ENCODE peak calls at places on chromosomes 13 and 19, in six cellular contexts. M is thyroid gland; G is testis; O is CD4-positive, alpha-beta T cell; D is adrenal gland; Y is colonic mucosa. Z is an unnamed sample.

GRCh38 chr13:65613004-65613403 is 1617.1 kb downstream of the PCDH9 start:
- DNase-seq in M (no peak), G (no peak), O (no peak), D (no peak), Y (no peak), Z (peak; percentile 12)

GRCh38 chr13:98970293-98970692 is 7.6 kb downstream of the DOCK9 start:
- DNase-seq in M (peak; percentile 80), G (no peak), O (no peak), D (no peak), Y (no peak), Z (no peak)

GRCh38 chr19:8361921-8362793 is 1.8 kb upstream of the ANGPTL4 start:
- DNase-seq in M (peak; percentile 99), G (peak; percentile 86), O (no peak), D (peak; percentile 99), Y (peak; percentile 93), Z (no peak)

GRCh38 chr13:107585466-107585865 is 629.9 kb downstream of the LIG4 start:
- DNase-seq in M (no peak), G (no peak), O (no peak), D (no peak), Y (no peak), Z (no peak)

GRCh38 chr13:36839981-36840380 is 21.0 kb downstream of the RFXAP start:
- DNase-seq in M (no peak), G (no peak), O (no peak), D (no peak), Y (no peak), Z (no peak)

GRCh38 chr13:112444001-112444311 is 67.8 kb downstream of the SPACA7 start:
- DNase-seq in M (peak; percentile 68), G (peak; percentile 77), O (peak; percentile 4), D (peak; percentile 73), Y (peak; percentile 68), Z (peak; percentile 25)

GRCh38 chr19:29247912-29248311 is 35.0 kb upstream of the UQCRFS1 start:
- DNase-seq in M (no peak), G (no peak), O (no peak), D (no peak), Y (no peak), Z (no peak)

GRCh38 chr13:95226932-95227718 is 74.1 kb downstream of the ABCC4 start:
- DNase-seq in M (no peak), G (no peak), O (no peak), D (no peak), Y (no peak), Z (no peak)

GRCh38 chr19:2542341-2543069 is 66.6 kb downstream of the GADD45B start:
- DNase-seq in M (no peak), G (no peak), O (no peak), D (peak; percentile 61), Y (no peak), Z (no peak)

GRCh38 chr13:99151516-99151915 is 49.1 kb upstream of the UBAC2 start:
- DNase-seq in M (no peak), G (no peak), O (no peak), D (peak; percentile 30), Y (no peak), Z (no peak)

GRCh38 chr13:69279213-69279612 is 828.4 kb upstream of the ATXN8OS start:
- DNase-seq in M (no peak), G (no peak), O (no peak), D (no peak), Y (no peak), Z (no peak)

GRCh38 chr19:56253737-56254136 is 18.8 kb upstream of the EDDM13 start:
- DNase-seq in M (no peak), G (no peak), O (no peak), D (no peak), Y (no peak), Z (peak; percentile 69)

GRCh38 chr19:15453091-15453498 is 3.3 kb upstream of the WIZ start:
- DNase-seq in M (no peak), G (no peak), O (no peak), D (peak; percentile 57), Y (no peak), Z (no peak)
- TF ChIP-seq CTCF in M (no peak), G (peak; percentile 18), O (no peak), D (peak; percentile 50), Y (no peak), Z (no peak)

DNA sequence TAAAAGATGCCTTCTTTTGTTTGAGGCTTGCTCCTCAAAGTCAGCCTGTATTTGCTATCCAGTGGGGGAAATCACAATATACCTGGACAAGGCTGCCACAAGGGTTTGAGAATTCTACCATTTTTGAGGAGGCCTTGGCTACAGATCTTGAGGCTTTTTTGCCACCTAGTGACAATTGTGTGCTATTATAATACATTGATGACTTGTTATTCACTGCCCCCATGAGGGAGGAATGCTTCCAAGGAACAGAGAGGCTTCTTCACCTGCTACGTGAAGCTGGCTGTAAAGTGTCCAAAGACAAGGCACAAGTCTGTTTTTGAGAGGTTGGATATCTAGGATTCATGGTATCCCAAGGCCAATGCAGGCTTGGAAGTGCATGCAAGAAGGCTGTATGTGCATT is 72.5 kb downstream of the ZNF708 start:
- DNase-seq in M (peak; percentile 21), G (peak; percentile 61), O (no peak), D (no peak), Y (no peak), Z (peak; percentile 43)
- TF ChIP-seq CTCF in M (peak; percentile 49), G (peak; percentile 48), O (no peak), D (peak; percentile 72), Y (no peak), Z (peak; percentile 56)

DNA sequence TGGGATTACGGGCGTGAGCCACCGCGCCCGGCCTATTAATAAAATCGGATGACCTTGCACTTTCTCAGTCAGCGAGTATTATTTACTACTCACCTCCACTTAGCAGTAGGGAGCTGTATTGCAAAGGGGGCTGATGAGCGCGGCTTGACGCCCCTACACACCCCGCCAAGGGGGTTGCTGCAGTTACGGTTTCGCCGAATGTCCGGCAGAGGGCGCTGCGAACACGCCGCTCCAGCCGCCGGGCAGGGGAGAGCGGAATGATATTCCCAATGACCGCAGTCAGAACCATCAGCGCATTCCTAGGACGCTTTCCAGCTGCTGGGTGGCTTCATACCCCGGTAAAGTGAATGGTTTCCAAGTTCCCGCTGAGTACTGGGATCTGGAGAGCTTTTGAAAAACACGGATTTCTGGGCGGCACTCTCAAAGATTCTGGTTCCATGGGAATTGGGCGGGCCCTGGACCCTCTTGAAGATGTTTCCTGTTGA is 30.0 kb upstream of the TPT1 start:
- DNase-seq in M (peak; percentile 67), G (peak; percentile 72), O (peak; percentile 44), D (peak; percentile 67), Y (peak; percentile 62), Z (peak; percentile 19)
- TF ChIP-seq CTCF in M (peak; percentile 93), G (peak; percentile 95), O (peak; percentile 98), D (peak; percentile 85), Y (peak; percentile 94), Z (peak; percentile 85)

GRCh38 chr19:37914908-37915307 is 7.9 kb downstream of the SIPA1L3 start:
- DNase-seq in M (no peak), G (no peak), O (no peak), D (no peak), Y (no peak), Z (peak; percentile 88)
- TF ChIP-seq CTCF in M (no peak), G (no peak), O (no peak), D (no peak), Y (no peak), Z (no peak)

DNA sequence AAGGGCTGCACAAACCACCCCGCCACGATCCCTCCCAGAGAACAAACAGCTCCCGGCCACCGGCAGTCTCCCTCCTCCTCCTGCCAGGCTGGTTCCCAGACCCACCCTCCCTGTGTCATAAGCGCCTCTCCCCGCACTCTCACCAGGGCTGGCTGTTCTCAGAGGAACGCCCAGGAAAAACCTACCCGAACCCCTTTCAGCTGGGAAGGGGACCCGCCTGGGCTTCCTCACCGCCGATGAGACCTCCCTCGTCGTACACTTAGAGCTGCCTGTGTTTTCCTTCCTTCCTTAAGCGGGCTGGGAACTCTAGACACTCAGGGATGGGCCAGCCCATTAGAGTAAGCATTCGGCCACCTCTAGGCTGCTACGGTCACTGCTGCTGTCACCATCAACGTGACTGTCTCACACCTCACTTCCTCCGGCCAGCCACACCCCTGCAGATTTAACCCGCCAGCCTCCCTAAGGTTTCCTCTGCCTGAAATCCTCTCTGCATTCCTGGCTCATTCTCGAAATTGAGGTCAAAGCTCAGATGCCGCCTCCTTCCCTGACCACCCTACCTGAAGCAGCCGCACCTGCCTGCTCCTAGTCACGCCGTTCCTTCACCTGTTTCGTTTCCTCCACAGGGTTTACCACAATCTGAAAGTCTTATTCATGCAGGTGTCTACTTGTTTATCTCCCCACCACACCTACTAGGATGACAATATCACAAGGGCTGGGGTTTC is 6.3 kb upstream of the RDH13 start:
- DNase-seq in M (peak; percentile 70), G (no peak), O (no peak), D (no peak), Y (peak; percentile 86), Z (no peak)
- TF ChIP-seq CTCF in M (no peak), G (no peak), O (no peak), D (no peak), Y (no peak), Z (no peak)

DNA sequence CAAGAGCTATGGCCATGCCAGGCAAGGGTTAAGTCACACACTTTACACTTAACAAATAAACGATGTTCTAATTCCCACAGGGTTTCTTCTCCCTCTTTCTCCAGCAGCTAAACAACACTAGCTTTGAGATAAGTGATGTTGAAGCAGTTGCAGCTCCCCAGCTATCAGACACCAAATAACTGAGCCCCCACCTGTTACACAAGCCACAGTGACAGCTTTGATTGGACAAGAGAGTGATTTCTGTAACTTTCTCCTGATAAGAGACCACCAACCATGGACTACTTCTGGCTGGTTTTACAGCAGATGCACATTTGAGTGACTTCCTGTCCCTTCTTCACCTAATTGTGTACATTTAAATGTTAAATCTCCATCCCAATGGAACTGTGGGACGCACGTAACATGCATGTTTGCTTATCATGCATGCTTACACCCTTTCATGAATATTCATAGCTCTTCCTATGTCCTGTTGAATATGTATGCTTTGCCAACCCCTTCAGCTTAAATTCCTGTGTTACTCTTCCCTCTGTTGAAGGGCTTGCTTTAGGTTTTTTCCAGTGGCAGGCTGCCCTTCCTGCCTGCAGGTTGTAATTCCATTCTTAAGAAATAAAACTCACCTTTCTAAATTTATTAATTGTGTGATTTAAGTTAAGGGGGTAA is 6.1 kb upstream of the TNFSF11 start:
- DNase-seq in M (no peak), G (no peak), O (no peak), D (no peak), Y (no peak), Z (no peak)
- TF ChIP-seq CTCF in M (no peak), G (no peak), O (no peak), D (no peak), Y (no peak), Z (no peak)

GRCh38 chr19:11125994-11126685 is 29.4 kb downstream of the SPC24 start:
- DNase-seq in M (peak; percentile 80), G (peak; percentile 92), O (peak; percentile 71), D (peak; percentile 90), Y (peak; percentile 79), Z (peak; percentile 82)
- TF ChIP-seq CTCF in M (peak; percentile 48), G (peak; percentile 78), O (peak; percentile 82), D (peak; percentile 80), Y (peak; percentile 69), Z (peak; percentile 90)

DNA sequence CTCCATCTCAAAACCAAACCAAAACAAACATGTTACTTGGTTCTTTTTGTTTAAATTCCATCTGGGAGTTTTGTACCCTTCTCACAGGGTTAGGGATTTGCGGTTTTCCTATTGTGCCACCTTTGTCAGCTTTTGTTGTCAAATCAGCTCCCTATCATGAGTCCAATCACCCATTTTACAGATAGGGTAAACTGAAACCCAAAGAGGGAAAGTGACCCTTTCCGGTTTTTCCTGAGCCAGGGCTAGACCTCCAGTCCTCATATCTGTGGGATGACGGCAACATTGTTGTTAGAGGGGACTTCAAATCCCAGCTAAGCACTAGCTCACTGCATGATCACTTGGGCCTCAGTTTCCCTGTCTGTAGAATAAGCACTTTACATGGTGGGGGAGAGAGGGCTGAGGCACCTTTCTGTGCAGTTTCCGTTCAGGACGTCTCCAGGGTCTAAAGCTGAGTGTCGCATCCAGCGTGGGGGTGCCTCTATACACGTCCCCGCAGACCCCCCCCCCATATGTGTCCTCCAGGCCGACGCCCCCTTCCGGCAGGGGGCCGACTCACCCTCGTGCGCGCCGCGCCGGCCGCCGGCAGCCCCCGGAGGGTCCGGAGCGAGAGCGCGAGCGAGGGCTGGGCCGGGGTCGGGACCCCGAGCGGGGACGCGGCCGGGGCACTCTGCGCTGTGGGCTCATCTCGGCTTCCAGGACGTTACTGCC is 3.9 kb downstream of the CCDC194 start:
- DNase-seq in M (no peak), G (no peak), O (no peak), D (no peak), Y (no peak), Z (no peak)
- TF ChIP-seq CTCF in M (no peak), G (no peak), O (no peak), D (no peak), Y (no peak), Z (no peak)